ENCODE peak calls at places on chromosome 16, in four cellular contexts. One of them, this sample, is unnamed.

GRCh38 chr16:22161999-22162657 is at the start of gene SDR42E2:
- DNase-seq in GM12878: no peak
- DNase-seq in A549: no peak
- DNase-seq in IMR-90: no peak
- DNase-seq in this sample: no peak

GRCh38 chr16:52861614-52862022 is 191.1 kb downstream of the CHD9NB start:
- DNase-seq in A549: peak
- DNase-seq in GM12878: no peak
- DNase-seq in IMR-90: no peak
- DNase-seq in this sample: peak

GRCh38 chr16:67197704-67198103 is 1.2 kb upstream of the ELMO3 start:
- DNase-seq in GM12878: no peak
- DNase-seq in IMR-90: no peak
- DNase-seq in A549: no peak
- DNase-seq in this sample: no peak

GRCh38 chr16:70684146-70685060 is 1.4 kb downstream of the MTSS2 start:
- DNase-seq in GM12878: no peak
- DNase-seq in A549: no peak
- DNase-seq in IMR-90: no peak
- DNase-seq in this sample: peak

GRCh38 chr16:49739381-49739780 is 116.5 kb downstream of the ZNF423 start:
- DNase-seq in IMR-90: no peak
- DNase-seq in GM12878: no peak
- DNase-seq in A549: peak
- DNase-seq in this sample: no peak

GRCh38 chr16:66703359-66704215 is 7.0 kb upstream of the CMTM4 start:
- DNase-seq in GM12878: no peak
- DNase-seq in IMR-90: no peak
- DNase-seq in A549: no peak
- DNase-seq in this sample: peak

GRCh38 chr16:4511441-4512082 is 27.0 kb downstream of the CDIP1 start:
- DNase-seq in GM12878: no peak
- DNase-seq in A549: peak
- DNase-seq in IMR-90: peak
- DNase-seq in this sample: peak

GRCh38 chr16:76676356-76676755 is 399.2 kb downstream of the CNTNAP4 start:
- DNase-seq in GM12878: no peak
- DNase-seq in A549: no peak
- DNase-seq in IMR-90: no peak
- DNase-seq in this sample: no peak

GRCh38 chr16:80938035-80938927 is 68.4 kb downstream of the CMC2 start:
- DNase-seq in A549: peak
- DNase-seq in IMR-90: peak
- DNase-seq in GM12878: no peak
- DNase-seq in this sample: peak

GRCh38 chr16:87979352-87979751 is 28.1 kb downstream of the BANP start:
- DNase-seq in IMR-90: no peak
- DNase-seq in A549: no peak
- DNase-seq in GM12878: no peak
- DNase-seq in this sample: no peak

GRCh38 chr16:49203361-49203760 is 78.3 kb downstream of the CBLN1 start:
- DNase-seq in GM12878: no peak
- DNase-seq in A549: no peak
- DNase-seq in IMR-90: no peak
- DNase-seq in this sample: no peak

GRCh38 chr16:83581082-83581481 is 226.7 kb upstream of the HSBP1 start:
- DNase-seq in GM12878: no peak
- DNase-seq in IMR-90: peak
- DNase-seq in A549: no peak
- DNase-seq in this sample: peak

GRCh38 chr16:59170065-59170712 is 436.1 kb upstream of the GOT2 start:
- DNase-seq in IMR-90: no peak
- DNase-seq in GM12878: no peak
- DNase-seq in A549: no peak
- DNase-seq in this sample: no peak

GRCh38 chr16:28569011-28569410 is 15.3 kb downstream of the SGF29 start:
- DNase-seq in IMR-90: peak
- DNase-seq in GM12878: no peak
- DNase-seq in A549: no peak
- DNase-seq in this sample: peak

GRCh38 chr16:74766729-74767128 is 7.9 kb downstream of the FA2H start:
- DNase-seq in A549: no peak
- DNase-seq in IMR-90: no peak
- DNase-seq in GM12878: no peak
- DNase-seq in this sample: no peak

GRCh38 chr16:64695684-64696083 is 426.2 kb downstream of the CDH11 start:
- DNase-seq in IMR-90: no peak
- DNase-seq in GM12878: no peak
- DNase-seq in A549: no peak
- DNase-seq in this sample: peak

GRCh38 chr16:65876200-65876498 is 490.3 kb upstream of the CDH5 start:
- DNase-seq in GM12878: no peak
- DNase-seq in A549: no peak
- DNase-seq in IMR-90: peak
- DNase-seq in this sample: peak

GRCh38 chr16:60771138-60771537 is 1265.1 kb downstream of the CDH8 start:
- DNase-seq in IMR-90: no peak
- DNase-seq in GM12878: no peak
- DNase-seq in A549: no peak
- DNase-seq in this sample: no peak

GRCh38 chr16:88301886-88302285 is 80.9 kb upstream of the ZNF469 start:
- DNase-seq in GM12878: no peak
- DNase-seq in IMR-90: no peak
- DNase-seq in A549: no peak
- DNase-seq in this sample: no peak

GRCh38 chr16:1002399-1003161 is 21.0 kb downstream of the SOX8 start:
- DNase-seq in IMR-90: peak
- DNase-seq in GM12878: no peak
- DNase-seq in A549: peak
- DNase-seq in this sample: peak

DNA sequence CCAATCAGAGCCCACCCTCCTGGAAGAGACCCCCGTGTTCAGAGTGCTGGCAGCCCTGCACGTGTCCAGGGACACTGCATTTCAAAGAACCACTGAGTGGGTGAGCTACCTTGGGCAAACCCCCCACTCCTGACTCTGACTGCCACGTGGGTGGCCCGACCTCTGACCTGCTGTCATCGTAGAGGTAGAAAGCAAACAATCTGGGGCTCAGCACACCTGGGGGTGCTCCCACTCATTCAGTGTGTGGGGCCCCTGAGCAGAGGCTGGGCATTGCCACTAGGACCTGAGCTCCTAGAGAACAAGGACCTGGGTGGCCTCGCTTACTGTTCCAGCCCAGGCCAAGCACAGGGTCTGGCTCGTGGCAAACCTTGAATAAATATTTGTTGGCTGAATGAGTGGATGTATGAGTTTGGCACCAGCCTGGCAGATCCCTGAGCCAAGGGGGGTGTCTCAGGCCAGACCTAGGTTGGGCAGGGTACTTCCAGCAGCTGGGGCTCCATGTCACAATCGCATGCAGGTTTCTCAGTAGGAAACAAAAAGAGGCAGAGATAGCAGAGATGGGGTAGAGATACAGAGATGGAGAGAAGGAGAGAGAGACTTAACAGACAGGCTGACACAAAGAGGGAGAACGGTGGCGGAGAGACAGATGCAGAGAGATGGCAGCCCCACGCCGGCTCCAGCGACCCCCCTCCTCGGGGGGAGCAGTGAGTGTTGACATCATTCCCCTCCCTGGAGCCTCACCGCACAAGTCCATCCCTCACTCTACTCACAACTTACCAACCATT is 5.4 kb upstream of the DRC7 start:
- DNase-seq in IMR-90: no peak
- DNase-seq in GM12878: no peak
- DNase-seq in A549: no peak
- DNase-seq in this sample: no peak
- H3K4me3 ChIP-seq in IMR-90: no peak
- H3K4me3 ChIP-seq in GM12878: no peak
- H3K4me3 ChIP-seq in A549: no peak
- H3K4me3 ChIP-seq in this sample: no peak

DNA sequence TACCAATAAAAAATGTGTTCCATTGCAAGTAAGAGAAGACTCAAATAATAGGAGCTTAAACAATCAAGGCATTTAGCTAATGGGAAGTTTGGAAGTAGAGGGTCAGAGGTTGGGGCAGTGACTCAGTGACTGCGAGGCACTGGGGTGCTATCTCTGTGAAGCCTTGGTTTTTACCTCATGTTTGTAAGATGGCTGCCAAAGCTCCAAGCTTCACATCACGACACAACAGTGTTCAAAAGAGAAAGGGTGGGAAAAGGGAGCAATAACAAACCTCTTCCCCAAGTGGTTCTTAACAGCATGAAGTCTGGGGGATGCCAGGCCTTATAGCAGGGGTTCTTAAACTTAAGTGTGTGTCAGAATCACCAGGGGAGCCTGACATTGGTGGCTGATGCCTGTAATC is 26.6 kb upstream of the GPRC5B start:
- DNase-seq in A549: no peak
- DNase-seq in IMR-90: no peak
- DNase-seq in GM12878: no peak
- DNase-seq in this sample: no peak
- H3K4me2 ChIP-seq in A549: no peak
- H3K4me2 ChIP-seq in IMR-90: no peak
- H3K4me2 ChIP-seq in GM12878: no peak
- H3K4me2 ChIP-seq in this sample: no peak

GRCh38 chr16:89322381-89323119 is 105.0 kb downstream of the ZNF778 start:
- DNase-seq in GM12878: no peak
- DNase-seq in IMR-90: peak
- DNase-seq in A549: peak
- DNase-seq in this sample: peak

GRCh38 chr16:89323120-89323960 is 105.8 kb downstream of the ZNF778 start:
- DNase-seq in A549: no peak
- DNase-seq in GM12878: no peak
- DNase-seq in IMR-90: no peak
- DNase-seq in this sample: no peak

GRCh38 chr16:89326721-89327120 is 109.2 kb downstream of the ZNF778 start:
- DNase-seq in IMR-90: no peak
- DNase-seq in A549: no peak
- DNase-seq in GM12878: no peak
- DNase-seq in this sample: no peak

GRCh38 chr16:89324056-89325010 is 106.8 kb downstream of the ZNF778 start:
- DNase-seq in A549: no peak
- DNase-seq in IMR-90: peak
- DNase-seq in GM12878: peak
- DNase-seq in this sample: peak

GRCh38 chr16:89325861-89326471 is 108.5 kb downstream of the ZNF778 start:
- DNase-seq in IMR-90: peak
- DNase-seq in GM12878: no peak
- DNase-seq in A549: peak
- DNase-seq in this sample: peak
- H3K4me3 ChIP-seq in IMR-90: no peak
- H3K4me3 ChIP-seq in GM12878: peak
- H3K4me3 ChIP-seq in A549: peak
- H3K4me3 ChIP-seq in this sample: peak

DNA sequence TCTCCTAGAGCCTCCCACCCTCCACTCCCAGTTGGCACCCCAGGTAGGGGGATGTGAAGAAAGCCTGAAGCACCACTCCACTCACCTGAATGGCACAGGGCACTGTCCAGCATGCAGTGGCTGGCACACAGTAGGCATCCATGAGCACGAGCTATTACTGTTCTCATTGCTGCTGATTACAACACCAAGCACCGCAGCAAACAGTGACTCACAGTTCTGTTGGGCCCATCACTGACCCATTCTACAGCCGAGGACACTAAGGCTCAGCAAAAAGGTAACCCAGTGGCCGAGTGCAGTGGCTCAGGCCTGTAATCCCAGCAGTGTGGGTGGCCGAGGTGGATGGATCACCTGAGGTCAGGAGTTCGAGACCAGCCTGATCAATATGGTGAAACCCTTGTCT is 2.7 kb downstream of the ZSCAN10 start:
- DNase-seq in GM12878: no peak
- DNase-seq in IMR-90: no peak
- DNase-seq in A549: no peak
- DNase-seq in this sample: no peak
- H3K4me2 ChIP-seq in GM12878: no peak
- H3K4me2 ChIP-seq in IMR-90: no peak
- H3K4me2 ChIP-seq in A549: peak
- H3K4me2 ChIP-seq in this sample: no peak

GRCh38 chr16:85157372-85157771 is 45.1 kb upstream of the CIBAR2 start:
- DNase-seq in GM12878: no peak
- DNase-seq in IMR-90: no peak
- DNase-seq in A549: no peak
- DNase-seq in this sample: no peak
- H3K4me3 ChIP-seq in GM12878: peak
- H3K4me3 ChIP-seq in IMR-90: no peak
- H3K4me3 ChIP-seq in A549: no peak
- H3K4me3 ChIP-seq in this sample: no peak

GRCh38 chr16:85759631-85760419 is 8.9 kb upstream of the C16orf74 start:
- DNase-seq in A549: peak
- DNase-seq in IMR-90: no peak
- DNase-seq in GM12878: no peak
- DNase-seq in this sample: peak
- H3K4me2 ChIP-seq in A549: peak
- H3K4me2 ChIP-seq in IMR-90: no peak
- H3K4me2 ChIP-seq in GM12878: peak
- H3K4me2 ChIP-seq in this sample: no peak

GRCh38 chr16:17369441-17369951 is 101.3 kb downstream of the XYLT1 start:
- DNase-seq in GM12878: peak
- DNase-seq in IMR-90: no peak
- DNase-seq in A549: no peak
- DNase-seq in this sample: no peak
- H3K4me3 ChIP-seq in GM12878: peak
- H3K4me3 ChIP-seq in IMR-90: no peak
- H3K4me3 ChIP-seq in A549: no peak
- H3K4me3 ChIP-seq in this sample: no peak